ENCODE peak calls at places on chromosomes 16 and 17, in six cellular contexts. C, I, T, R, L and F are unnamed samples.

GRCh38 chr16:49524578-49525315 is 151.1 kb downstream of the C16orf78 start:
- DNase-seq in L (no peak), R (no peak), T (no peak), I (no peak), C (no peak), F (no peak)

GRCh38 chr16:86306811-86307517 is 203.4 kb upstream of the FOXF1 start:
- DNase-seq in L (peak), T (no peak), R (no peak), C (peak), I (no peak), F (no peak)

GRCh38 chr17:64441772-64442549 is 7.0 kb upstream of the MILR1 start:
- DNase-seq in C (peak), I (no peak), R (no peak), T (no peak), L (peak), F (peak)

GRCh38 chr16:70659546-70659945 is 13.2 kb downstream of the IL34 start:
- DNase-seq in C (no peak), L (no peak), R (no peak), T (no peak), I (no peak), F (no peak)

GRCh38 chr17:19460695-19461094 is 49.7 kb downstream of the RNF112 start:
- DNase-seq in L (no peak), T (no peak), I (no peak), R (no peak), C (no peak), F (no peak)

GRCh38 chr16:89338863-89339262 is 121.4 kb downstream of the ZNF778 start:
- DNase-seq in L (no peak), I (no peak), R (no peak), C (no peak), T (no peak), F (no peak)

GRCh38 chr17:80030730-80031410 is 4.8 kb downstream of the TBC1D16 start:
- DNase-seq in L (no peak), I (no peak), R (no peak), T (no peak), C (no peak), F (no peak)

GRCh38 chr17:43734376-43734775 is 24.2 kb downstream of the SOST start:
- DNase-seq in L (no peak), C (peak), T (no peak), R (no peak), I (no peak), F (no peak)

GRCh38 chr16:1519831-1520230 is 13.6 kb upstream of the TMEM204 start:
- DNase-seq in C (no peak), I (no peak), L (no peak), R (no peak), T (no peak), F (no peak)

GRCh38 chr17:66488874-66489273 is 186.5 kb downstream of the PRKCA start:
- DNase-seq in I (no peak), C (no peak), T (no peak), L (no peak), R (no peak), F (no peak)

GRCh38 chr17:77803726-77804125 is 154.8 kb upstream of the TNRC6C start:
- DNase-seq in C (no peak), L (no peak), T (no peak), I (no peak), R (no peak), F (no peak)

GRCh38 chr16:28175715-28176114 is 36.0 kb downstream of the XPO6 start:
- DNase-seq in C (no peak), L (no peak), I (no peak), T (no peak), R (no peak), F (no peak)

GRCh38 chr17:77002103-77003045 is 134.2 kb downstream of the MGAT5B start:
- DNase-seq in R (peak), L (peak), T (peak), I (peak), C (peak), F (peak)

GRCh38 chr16:11355862-11356261 is 10.6 kb downstream of the RMI2 start:
- DNase-seq in I (no peak), T (no peak), C (no peak), R (no peak), L (no peak), F (no peak)

GRCh38 chr17:50557265-50558029 is 3.1 kb upstream of the CACNA1G start:
- DNase-seq in I (no peak), R (no peak), C (no peak), L (no peak), T (no peak), F (no peak)

GRCh38 chr16:50607051-50607431 is 58.8 kb downstream of the NKD1 start:
- DNase-seq in C (no peak), T (no peak), L (no peak), R (no peak), I (no peak), F (no peak)

GRCh38 chr16:3454093-3454492 is 10.6 kb downstream of the NAA60 start:
- DNase-seq in C (peak), T (no peak), I (peak), R (no peak), L (no peak), F (peak)

GRCh38 chr17:78142113-78142861 is 3.9 kb upstream of the C17orf99 start:
- DNase-seq in T (no peak), L (peak), R (no peak), I (peak), C (peak), F (peak)

GRCh38 chr16:30092373-30093010 is 768 bp upstream of the TBX6 start:
- DNase-seq in L (peak), I (peak), T (no peak), C (peak), R (peak), F (peak)

GRCh38 chr16:53346-54236 is at the start of the genes POLR3K and SNRNP25:
- DNase-seq in C (peak), L (peak), T (peak), I (peak), R (peak), F (peak)

GRCh38 chr17:11240041-11240801 is 792 bp upstream of the SHISA6 start:
- DNase-seq in C (no peak), T (no peak), L (no peak), R (peak), I (peak), F (no peak)

GRCh38 chr17:77723071-77723908 is 235.2 kb upstream of the TNRC6C start:
- DNase-seq in L (no peak), I (no peak), R (no peak), C (no peak), T (no peak), F (no peak)

GRCh38 chr17:48445248-48445620 is 15.2 kb upstream of the SKAP1 start:
- DNase-seq in L (no peak), I (no peak), T (no peak), R (no peak), C (no peak), F (no peak)

GRCh38 chr17:55572139-55572538 is 60.9 kb upstream of the SMIM36 start:
- DNase-seq in R (no peak), L (no peak), I (no peak), T (no peak), C (no peak), F (no peak)

GRCh38 chr17:39658346-39658745 is 6.8 kb upstream of the TCAP start:
- DNase-seq in I (no peak), L (no peak), T (no peak), R (no peak), C (no peak), F (no peak)

GRCh38 chr16:23141959-23142740 is 7.1 kb downstream of the USP31 start:
- DNase-seq in R (no peak), T (no peak), I (no peak), C (no peak), L (no peak), F (no peak)

GRCh38 chr16:30949655-30950515 is 1.0 kb downstream of the ORAI3 start:
- DNase-seq in C (peak), L (peak), I (peak), T (no peak), R (no peak), F (peak)

GRCh38 chr17:56319531-56319930 is 166.3 kb downstream of the ANKFN1 start:
- DNase-seq in L (peak), R (peak), I (peak), T (no peak), C (peak), F (peak)

GRCh38 chr17:15885770-15886169 is 59.2 kb upstream of the ADORA2B start:
- DNase-seq in T (no peak), L (peak), C (peak), I (no peak), R (no peak), F (no peak)

DNA sequence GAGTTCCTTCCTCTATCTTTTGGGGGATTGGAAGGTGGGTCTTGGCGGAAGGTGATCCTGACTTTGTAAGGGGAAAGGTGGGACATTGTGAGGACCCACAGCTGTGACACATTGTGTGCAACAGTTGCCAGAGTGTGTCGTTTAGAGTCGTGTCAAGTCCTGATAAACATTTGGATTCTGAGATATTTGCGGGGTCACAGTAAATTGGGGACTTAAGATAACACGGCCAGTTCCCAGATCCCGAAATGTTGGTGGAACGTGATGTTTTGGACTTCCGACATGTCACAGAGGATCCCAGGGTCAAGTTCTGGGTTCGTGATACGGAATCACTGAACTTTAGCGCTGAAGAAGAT is 648 bp downstream of the ATAD5 start:
- DNase-seq in L (peak), C (no peak), R (no peak), T (no peak), I (no peak), F (no peak)
- H3K23ac ChIP-seq in L (no peak), C (peak), R (peak), T (no peak), I (no peak), F (no peak)

DNA sequence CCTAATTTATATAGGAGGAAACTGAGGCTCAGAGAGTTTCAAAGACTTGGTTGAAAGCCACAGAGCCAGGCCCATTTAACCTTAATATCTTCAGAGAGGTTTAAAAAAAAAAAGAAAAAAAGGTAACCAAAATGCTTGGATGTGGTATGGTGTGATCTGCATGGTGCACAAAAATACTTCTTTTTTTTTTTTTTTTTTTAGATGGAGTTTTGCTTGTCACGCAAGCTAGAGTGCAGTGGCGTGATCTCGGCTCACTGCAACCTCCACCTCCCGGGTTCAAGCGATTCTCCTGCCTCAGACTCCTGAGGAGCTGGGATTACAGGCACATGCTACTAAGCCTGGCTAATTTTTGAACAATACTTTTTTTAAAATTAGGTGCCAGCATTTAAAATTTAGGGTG is 101.8 kb downstream of the XYLT1 start:
- DNase-seq in L (no peak), T (no peak), C (no peak), I (no peak), R (no peak), F (no peak)
- H3K4me3 ChIP-seq in L (no peak), T (no peak), C (no peak), I (no peak), R (no peak), F (no peak)

DNA sequence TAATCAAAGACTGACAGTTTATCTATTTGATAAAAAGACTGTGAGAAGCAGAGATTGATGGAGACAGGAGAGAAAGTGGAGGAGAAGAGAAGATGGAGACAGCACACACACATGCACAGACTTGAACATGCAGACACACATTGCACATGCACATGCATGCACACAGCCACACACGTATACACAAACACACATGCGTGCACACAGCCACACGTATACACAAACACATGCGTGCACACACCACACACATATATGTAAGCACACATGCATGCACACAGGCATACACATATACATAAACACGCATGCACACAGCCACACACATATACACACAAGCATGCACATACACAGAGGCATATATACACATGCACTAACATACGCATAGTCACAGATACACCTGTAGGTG is 313.4 kb downstream of the HAPSTR1 start:
- DNase-seq in L (no peak), I (no peak), R (no peak), T (no peak), C (no peak), F (no peak)
- H3K23ac ChIP-seq in L (no peak), I (no peak), R (no peak), T (no peak), C (no peak), F (peak)

DNA sequence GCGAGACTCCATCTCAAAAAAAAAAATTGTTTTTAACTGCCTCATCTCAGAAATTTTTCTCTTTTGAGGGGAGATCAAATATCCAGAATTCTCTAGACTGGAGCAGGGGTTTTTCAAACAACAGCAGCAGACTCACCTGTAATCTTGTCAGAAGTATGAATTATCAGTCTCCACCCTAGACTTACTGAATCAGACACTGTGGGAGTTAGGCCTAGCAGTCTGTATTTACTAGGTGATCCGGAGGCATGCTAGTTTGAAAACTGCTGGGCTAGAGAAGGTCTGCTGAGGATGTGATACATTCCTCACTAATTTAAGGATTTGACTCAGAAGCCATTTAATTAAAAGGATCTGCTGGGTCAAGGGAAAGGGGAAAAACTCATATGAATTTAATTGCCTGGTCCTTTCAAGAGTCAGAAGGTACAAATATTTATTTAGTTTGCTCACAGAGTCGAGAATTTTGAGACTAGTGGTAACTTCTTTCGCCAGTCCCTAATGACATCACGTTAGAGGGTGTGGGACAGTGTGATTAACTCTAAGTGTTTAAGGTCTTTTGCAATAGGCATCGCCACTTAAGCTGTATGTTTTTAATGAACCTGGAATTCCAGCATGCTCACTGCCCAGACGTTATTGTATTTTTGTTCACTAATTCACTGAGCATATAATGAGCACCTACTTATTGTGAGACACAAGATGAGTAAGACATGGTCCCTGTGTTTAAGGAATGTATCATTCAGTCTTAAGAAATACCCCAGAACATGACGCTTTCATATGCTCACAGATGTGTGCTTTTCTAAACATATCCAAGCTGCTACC is 14.2 kb downstream of the ATP6V0A1 start:
- DNase-seq in R (no peak), L (peak), T (no peak), I (peak), C (peak), F (no peak)
- H3K4me3 ChIP-seq in R (no peak), L (no peak), T (no peak), I (no peak), C (no peak), F (no peak)

DNA sequence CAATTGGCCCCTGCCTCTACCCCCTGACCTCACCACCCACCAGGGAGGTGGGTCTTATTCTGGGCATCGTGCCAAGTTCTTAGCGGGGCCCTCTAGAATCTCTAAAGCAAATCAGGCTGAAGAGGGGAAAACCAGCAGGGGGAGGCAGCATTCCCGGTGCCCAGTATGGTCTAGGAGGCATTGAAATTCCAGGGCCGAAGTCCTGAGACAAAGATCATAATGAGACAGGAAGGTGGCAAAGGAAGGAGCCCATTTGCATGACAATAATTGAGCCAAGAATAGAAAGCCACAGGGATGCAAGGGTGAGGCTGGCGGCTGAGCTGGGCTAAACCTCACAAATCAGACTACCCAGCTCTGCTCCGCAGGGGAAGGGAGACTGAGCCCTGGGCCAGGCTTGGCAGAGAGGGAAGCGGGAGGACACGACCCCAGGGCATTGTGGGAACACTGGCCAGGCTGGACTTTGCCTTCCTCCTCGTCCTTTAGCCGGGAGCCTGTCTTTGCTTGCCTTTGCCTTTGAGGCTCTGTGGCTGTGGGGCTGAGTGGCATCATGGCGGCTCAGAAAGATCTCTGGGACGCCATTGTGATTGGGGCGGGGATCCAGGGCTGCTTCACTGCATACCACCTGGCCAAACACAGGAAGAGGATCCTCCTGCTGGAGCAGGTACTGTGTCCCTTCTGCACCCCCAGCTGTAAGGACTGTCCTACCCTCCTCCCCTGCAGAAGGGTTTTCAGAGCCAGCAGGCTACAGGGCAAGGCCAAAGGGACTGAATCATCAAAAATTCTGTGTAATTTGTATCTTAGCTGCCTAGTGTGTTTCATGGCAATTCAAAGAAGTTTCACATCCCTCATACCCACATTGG is at the start of gene PIPOX:
- DNase-seq in R (peak), C (peak), I (peak), L (peak), T (peak), F (no peak)
- H3K23ac ChIP-seq in R (no peak), C (no peak), I (peak), L (no peak), T (no peak), F (no peak)